ENCODE peak calls at places on chromosomes 2 and 18, in seven cellular contexts. G is fibroblast of pulmonary artery, L is transverse colon, C is nucleus accumbens, H is AG10803, M is NCI-H1105 treated with DMSO at 0.1 percent for 48 hours, K is omental fat pad. D is an unnamed sample.

GRCh38 chr2:241844066-241844728 is 14.5 kb downstream of the PDCD1 start:
- DNase-seq in L (peak), K (peak), G (peak), M (no peak), H (peak), C (no peak), D (peak)

GRCh38 chr2:27067385-27067784 is 4.1 kb downstream of the OST4 start:
- DNase-seq in G (no peak), C (no peak), L (no peak), M (no peak), K (no peak), H (no peak), D (no peak)

GRCh38 chr2:159904565-159905281 is 106.7 kb upstream of the CD302 start:
- DNase-seq in L (peak), M (no peak), K (no peak), G (peak), C (peak), H (no peak), D (no peak)

GRCh38 chr2:43152186-43152585 is 74.2 kb downstream of the ZFP36L2 start:
- DNase-seq in L (no peak), K (no peak), C (no peak), G (no peak), M (no peak), H (no peak), D (no peak)

GRCh38 chr2:84800194-84800805 is 80.6 kb downstream of the TRABD2A start:
- DNase-seq in M (no peak), L (no peak), H (no peak), C (no peak), G (no peak), K (no peak), D (no peak)

GRCh38 chr2:1253608-1254007 is 159.7 kb upstream of the TPO start:
- DNase-seq in H (no peak), M (no peak), K (no peak), L (no peak), G (no peak), C (no peak), D (no peak)

GRCh38 chr2:88897718-88898117 is 206.2 kb downstream of the RPIA start:
- DNase-seq in K (no peak), H (no peak), M (no peak), L (no peak), G (no peak), C (no peak), D (no peak)

GRCh38 chr2:111030271-111030891 is 90.3 kb upstream of the BCL2L11 start:
- DNase-seq in H (no peak), M (no peak), K (no peak), L (peak), G (no peak), C (no peak), D (no peak)

GRCh38 chr2:130760754-130761751 is 5.7 kb downstream of the AMER3 start:
- DNase-seq in L (no peak), M (no peak), G (no peak), H (no peak), C (no peak), K (no peak), D (no peak)

GRCh38 chr18:54983041-54983686 is 23.9 kb upstream of the CCDC68 start:
- DNase-seq in G (peak), K (no peak), C (no peak), M (peak), H (peak), L (no peak), D (peak)

GRCh38 chr2:219645631-219646527 is 18.4 kb downstream of the SLC4A3 start:
- DNase-seq in G (peak), M (no peak), K (no peak), H (peak), C (no peak), L (no peak), D (peak)

GRCh38 chr2:15243762-15244161 is 317.4 kb downstream of the NBAS start:
- DNase-seq in K (no peak), H (no peak), L (no peak), G (peak), M (peak), C (no peak), D (peak)

GRCh38 chr18:38367473-38367872 is 801.9 kb upstream of the CELF4 start:
- DNase-seq in C (no peak), H (no peak), M (no peak), G (peak), K (no peak), L (no peak), D (no peak)

GRCh38 chr2:10844083-10844482 is 31.5 kb upstream of the PDIA6 start:
- DNase-seq in L (peak), M (no peak), C (no peak), G (peak), H (peak), K (no peak), D (peak)

GRCh38 chr18:8929381-8929780 is 173.1 kb upstream of the NDUFV2 start:
- DNase-seq in K (no peak), L (no peak), C (no peak), G (no peak), H (no peak), M (no peak), D (peak)

GRCh38 chr2:62705859-62706720 is 577 bp downstream of the EHBP1 start:
- DNase-seq in L (peak), C (peak), G (peak), H (peak), M (peak), K (no peak), D (peak)